ENCODE peak calls at places on chromosome 1, in seven cellular contexts. One of them, this sample, is unnamed.

GRCh38 chr1:108657701-108658100 is 3.2 kb downstream of the HENMT1 start:
- DNase-seq in GM12878: no peak
- DNase-seq in K562: no peak
- DNase-seq in HCT116: no peak
- DNase-seq in HepG2: no peak
- DNase-seq in SK-N-SH: no peak
- DNase-seq in H1: no peak
- DNase-seq in this sample: no peak

GRCh38 chr1:185440877-185441276 is 123.8 kb upstream of the IVNS1ABP start:
- DNase-seq in GM12878: no peak
- DNase-seq in K562: no peak
- DNase-seq in HCT116: no peak
- DNase-seq in HepG2: no peak
- DNase-seq in SK-N-SH: no peak
- DNase-seq in H1: no peak
- DNase-seq in this sample: no peak

GRCh38 chr1:156641761-156642264 is at the start of gene BCAN:
- DNase-seq in GM12878: no peak
- DNase-seq in K562: no peak
- DNase-seq in HCT116: no peak
- DNase-seq in HepG2: no peak
- DNase-seq in SK-N-SH: peak
- DNase-seq in H1: peak
- DNase-seq in this sample: no peak

GRCh38 chr1:105632342-105633196 is 1423.9 kb upstream of the PRMT6 start:
- DNase-seq in GM12878: no peak
- DNase-seq in K562: no peak
- DNase-seq in HCT116: no peak
- DNase-seq in HepG2: peak
- DNase-seq in SK-N-SH: peak
- DNase-seq in H1: no peak
- DNase-seq in this sample: no peak

GRCh38 chr1:183080406-183080805 is 57.2 kb downstream of the LAMC1 start:
- DNase-seq in GM12878: no peak
- DNase-seq in K562: no peak
- DNase-seq in HCT116: no peak
- DNase-seq in HepG2: no peak
- DNase-seq in SK-N-SH: peak
- DNase-seq in H1: no peak
- DNase-seq in this sample: no peak

GRCh38 chr1:13662498-13662897 is 37.5 kb upstream of the PRDM2 start:
- DNase-seq in GM12878: no peak
- DNase-seq in K562: no peak
- DNase-seq in HCT116: no peak
- DNase-seq in HepG2: no peak
- DNase-seq in SK-N-SH: no peak
- DNase-seq in H1: no peak
- DNase-seq in this sample: no peak

GRCh38 chr1:231070758-231071443 is 30.8 kb upstream of the FAM89A start:
- DNase-seq in GM12878: no peak
- DNase-seq in K562: no peak
- DNase-seq in HCT116: no peak
- DNase-seq in HepG2: no peak
- DNase-seq in SK-N-SH: no peak
- DNase-seq in H1: no peak
- DNase-seq in this sample: no peak

GRCh38 chr1:44294588-44295007 is 60.5 kb downstream of the ERI3 start:
- DNase-seq in GM12878: no peak
- DNase-seq in K562: peak
- DNase-seq in HCT116: peak
- DNase-seq in HepG2: peak
- DNase-seq in SK-N-SH: peak
- DNase-seq in H1: peak
- DNase-seq in this sample: no peak

GRCh38 chr1:226091461-226091860 is 28.9 kb downstream of the H3-3A start:
- DNase-seq in GM12878: no peak
- DNase-seq in K562: no peak
- DNase-seq in HCT116: no peak
- DNase-seq in HepG2: no peak
- DNase-seq in SK-N-SH: no peak
- DNase-seq in H1: no peak
- DNase-seq in this sample: no peak

GRCh38 chr1:45974541-45975269 is 157.7 kb downstream of the PIK3R3 start:
- DNase-seq in GM12878: no peak
- DNase-seq in K562: no peak
- DNase-seq in HCT116: no peak
- DNase-seq in HepG2: peak
- DNase-seq in SK-N-SH: no peak
- DNase-seq in H1: no peak
- DNase-seq in this sample: no peak

GRCh38 chr1:233393084-233393840 is 65.7 kb downstream of the MAP3K21 start:
- DNase-seq in GM12878: no peak
- DNase-seq in K562: no peak
- DNase-seq in HCT116: no peak
- DNase-seq in HepG2: no peak
- DNase-seq in SK-N-SH: no peak
- DNase-seq in H1: no peak
- DNase-seq in this sample: no peak

GRCh38 chr1:243483084-243483845 is 227.4 kb downstream of the SDCCAG8 start:
- DNase-seq in GM12878: no peak
- DNase-seq in K562: no peak
- DNase-seq in HCT116: no peak
- DNase-seq in HepG2: no peak
- DNase-seq in SK-N-SH: peak
- DNase-seq in H1: peak
- DNase-seq in this sample: no peak

GRCh38 chr1:65065535-65066378 is 82.2 kb upstream of the AK4 start:
- DNase-seq in GM12878: no peak
- DNase-seq in K562: peak
- DNase-seq in HCT116: no peak
- DNase-seq in HepG2: no peak
- DNase-seq in SK-N-SH: peak
- DNase-seq in H1: peak
- DNase-seq in this sample: peak
- TF ChIP-seq JUND in GM12878: no peak
- TF ChIP-seq JUND in K562: no peak
- TF ChIP-seq JUND in HCT116: no peak
- TF ChIP-seq JUND in HepG2: no peak
- TF ChIP-seq JUND in SK-N-SH: no peak
- TF ChIP-seq JUND in H1: no peak
- TF ChIP-seq JUND in this sample: no peak

DNA sequence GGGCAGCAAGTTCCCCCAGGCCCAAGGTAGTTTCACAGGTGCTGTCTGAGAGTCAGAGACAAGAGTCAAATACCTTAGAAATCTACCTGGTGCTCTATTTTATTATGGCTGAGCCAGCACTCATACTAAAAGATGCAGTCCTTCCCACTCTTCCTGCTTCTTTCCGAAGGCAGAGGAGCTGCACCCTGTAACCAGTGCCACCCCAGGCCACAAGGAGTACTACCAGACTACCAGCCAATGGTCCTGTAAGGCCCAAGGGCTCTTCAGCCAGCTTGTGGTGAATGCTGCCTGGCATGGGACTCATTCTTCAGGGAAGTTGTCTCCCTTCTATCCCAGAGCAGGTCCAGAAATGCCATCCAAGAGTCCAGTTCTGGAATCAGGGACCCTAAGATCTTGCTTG is 203.8 kb upstream of the DUSP10 start:
- DNase-seq in GM12878: no peak
- DNase-seq in K562: no peak
- DNase-seq in HCT116: no peak
- DNase-seq in HepG2: no peak
- DNase-seq in SK-N-SH: no peak
- DNase-seq in H1: no peak
- DNase-seq in this sample: no peak
- TF ChIP-seq JUND in GM12878: no peak
- TF ChIP-seq JUND in K562: no peak
- TF ChIP-seq JUND in HCT116: no peak
- TF ChIP-seq JUND in HepG2: no peak
- TF ChIP-seq JUND in SK-N-SH: no peak
- TF ChIP-seq JUND in H1: no peak
- TF ChIP-seq JUND in this sample: no peak

GRCh38 chr1:203083463-203083921 is 2.3 kb downstream of the MYOG start:
- DNase-seq in GM12878: no peak
- DNase-seq in K562: peak
- DNase-seq in HCT116: no peak
- DNase-seq in HepG2: no peak
- DNase-seq in SK-N-SH: no peak
- DNase-seq in H1: no peak
- DNase-seq in this sample: no peak
- TF ChIP-seq JUND in GM12878: no peak
- TF ChIP-seq JUND in K562: no peak
- TF ChIP-seq JUND in HCT116: no peak
- TF ChIP-seq JUND in HepG2: no peak
- TF ChIP-seq JUND in SK-N-SH: no peak
- TF ChIP-seq JUND in H1: no peak
- TF ChIP-seq JUND in this sample: no peak

GRCh38 chr1:107362468-107362867 is 221.6 kb downstream of the NTNG1 start:
- DNase-seq in GM12878: no peak
- DNase-seq in K562: no peak
- DNase-seq in HCT116: no peak
- DNase-seq in HepG2: no peak
- DNase-seq in SK-N-SH: no peak
- DNase-seq in H1: no peak
- DNase-seq in this sample: no peak

DNA sequence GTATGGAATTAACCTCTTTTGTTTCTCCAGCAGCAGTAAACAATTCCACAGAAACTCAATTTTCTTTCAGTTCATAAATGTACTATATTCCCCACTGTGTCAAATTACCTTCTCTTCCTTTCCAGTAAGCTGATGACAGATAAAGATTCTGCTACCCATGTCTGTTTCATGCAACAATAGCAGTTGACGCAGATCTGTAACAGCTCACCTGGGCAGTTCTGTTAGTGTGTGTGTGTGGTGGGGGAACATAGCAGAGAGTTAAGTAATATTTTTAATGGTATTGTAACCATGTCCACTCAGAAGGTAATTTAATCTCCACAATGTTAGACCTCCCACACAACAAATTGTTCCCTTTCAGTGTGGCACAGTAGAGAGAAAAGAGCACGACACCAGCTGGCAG is 225.0 kb downstream of the NTNG1 start:
- DNase-seq in GM12878: no peak
- DNase-seq in K562: no peak
- DNase-seq in HCT116: no peak
- DNase-seq in HepG2: no peak
- DNase-seq in SK-N-SH: peak
- DNase-seq in H1: no peak
- DNase-seq in this sample: no peak
- TF ChIP-seq JUND in GM12878: no peak
- TF ChIP-seq JUND in K562: no peak
- TF ChIP-seq JUND in HCT116: no peak
- TF ChIP-seq JUND in HepG2: no peak
- TF ChIP-seq JUND in SK-N-SH: no peak
- TF ChIP-seq JUND in H1: no peak
- TF ChIP-seq JUND in this sample: no peak

GRCh38 chr1:66341446-66342089 is 192.4 kb upstream of the SGIP1 start:
- DNase-seq in GM12878: no peak
- DNase-seq in K562: no peak
- DNase-seq in HCT116: no peak
- DNase-seq in HepG2: no peak
- DNase-seq in SK-N-SH: no peak
- DNase-seq in H1: no peak
- DNase-seq in this sample: no peak
- TF ChIP-seq JUND in GM12878: no peak
- TF ChIP-seq JUND in K562: no peak
- TF ChIP-seq JUND in HCT116: no peak
- TF ChIP-seq JUND in HepG2: no peak
- TF ChIP-seq JUND in SK-N-SH: no peak
- TF ChIP-seq JUND in H1: no peak
- TF ChIP-seq JUND in this sample: no peak

GRCh38 chr1:99557556-99558256 is 88.2 kb upstream of the PALMD start:
- DNase-seq in GM12878: no peak
- DNase-seq in K562: no peak
- DNase-seq in HCT116: no peak
- DNase-seq in HepG2: no peak
- DNase-seq in SK-N-SH: no peak
- DNase-seq in H1: no peak
- DNase-seq in this sample: no peak
- TF ChIP-seq JUND in GM12878: no peak
- TF ChIP-seq JUND in K562: no peak
- TF ChIP-seq JUND in HCT116: no peak
- TF ChIP-seq JUND in HepG2: no peak
- TF ChIP-seq JUND in SK-N-SH: peak
- TF ChIP-seq JUND in H1: no peak
- TF ChIP-seq JUND in this sample: no peak

DNA sequence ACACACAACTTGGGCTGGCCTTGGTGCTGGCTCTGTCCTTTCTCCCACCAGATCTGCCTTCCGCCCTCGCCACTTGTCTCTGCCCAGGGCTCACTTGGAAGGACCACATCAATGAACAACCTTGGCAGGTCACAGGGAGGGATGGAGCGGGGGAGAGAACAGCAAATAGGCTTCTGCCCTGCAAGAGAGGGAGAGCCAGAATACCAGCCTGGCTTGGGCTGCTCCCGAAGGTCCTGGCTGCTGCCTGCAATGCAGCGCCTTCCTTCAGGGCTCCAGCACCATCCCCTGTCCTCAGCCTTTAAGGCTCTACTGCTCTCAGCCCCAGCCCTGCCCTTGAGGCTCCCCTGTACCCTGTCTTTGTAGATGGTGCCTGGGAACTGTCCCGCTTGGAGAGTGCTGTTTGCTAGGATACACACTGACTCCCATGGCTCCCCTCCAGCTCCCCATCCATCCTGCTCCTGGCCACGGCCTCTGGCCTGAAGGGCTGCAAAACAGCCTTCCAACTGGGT is 43.8 kb downstream of the HIVEP3 start:
- DNase-seq in GM12878: no peak
- DNase-seq in K562: no peak
- DNase-seq in HCT116: no peak
- DNase-seq in HepG2: no peak
- DNase-seq in SK-N-SH: no peak
- DNase-seq in H1: no peak
- DNase-seq in this sample: no peak
- TF ChIP-seq JUND in GM12878: no peak
- TF ChIP-seq JUND in K562: no peak
- TF ChIP-seq JUND in HCT116: no peak
- TF ChIP-seq JUND in HepG2: no peak
- TF ChIP-seq JUND in SK-N-SH: no peak
- TF ChIP-seq JUND in H1: no peak
- TF ChIP-seq JUND in this sample: no peak

DNA sequence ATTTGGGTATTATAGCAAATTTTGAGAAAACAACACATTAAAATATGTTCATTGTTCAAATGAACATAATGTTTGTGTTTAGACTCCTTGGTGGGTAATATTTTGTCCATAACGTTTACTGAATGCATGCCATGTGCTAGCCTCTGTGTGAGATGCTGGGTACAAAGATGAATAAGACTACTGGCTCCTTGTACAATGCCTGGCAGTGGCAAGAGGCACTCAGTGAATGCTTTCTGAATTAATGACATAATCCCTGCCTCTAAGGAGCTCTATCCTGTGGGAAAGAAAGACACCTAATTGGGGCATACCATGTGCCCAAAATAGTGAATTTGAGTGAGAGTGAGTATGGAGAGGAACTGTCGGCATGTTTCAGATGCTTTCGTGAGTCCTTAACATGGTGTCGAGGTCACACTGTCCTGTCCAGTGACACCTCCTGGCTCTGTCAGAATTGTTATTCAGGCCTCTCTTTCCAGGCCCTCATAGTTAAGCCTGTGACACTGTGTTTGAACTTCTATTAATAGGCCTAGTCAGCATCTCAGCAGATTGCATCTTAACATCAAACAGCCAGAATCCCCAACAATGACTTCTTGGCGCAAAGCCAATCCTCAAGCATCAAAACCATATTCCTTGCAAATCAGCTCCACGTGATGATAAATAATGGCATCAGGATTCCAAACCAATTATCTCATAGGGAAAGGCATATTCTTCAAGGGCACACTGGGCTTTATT is 32.8 kb upstream of the S1PR1 start:
- DNase-seq in GM12878: no peak
- DNase-seq in K562: no peak
- DNase-seq in HCT116: no peak
- DNase-seq in HepG2: no peak
- DNase-seq in SK-N-SH: peak
- DNase-seq in H1: no peak
- DNase-seq in this sample: no peak
- TF ChIP-seq JUND in GM12878: no peak
- TF ChIP-seq JUND in K562: no peak
- TF ChIP-seq JUND in HCT116: no peak
- TF ChIP-seq JUND in HepG2: no peak
- TF ChIP-seq JUND in SK-N-SH: peak
- TF ChIP-seq JUND in H1: no peak
- TF ChIP-seq JUND in this sample: no peak

This sample was measured in T47D.